ENCODE peak calls at places on chromosome 17, in nine cellular contexts. V is heart right ventricle, A is uterus, I is neural progenitor cell, U is thoracic aorta, D is GM23248, B is HepG2, S is mesenchymal stem cell, Z is mammary epithelial cell. Q is an unnamed sample.

GRCh38 chr17:866568-867087 is 84.5 kb downstream of the MRM3 start:
- DNase-seq in V (no peak), A (no peak), I (no peak), U (no peak), D (no peak), B (no peak), S (no peak), Z (no peak), Q (no peak)

GRCh38 chr17:68459030-68459376 is 1.7 kb upstream of the WIPI1 start:
- DNase-seq in V (no peak), A (no peak), I (no peak), U (no peak), D (no peak), B (no peak), S (no peak), Z (no peak), Q (no peak)

GRCh38 chr17:75844530-75845057 is 390 bp upstream of the UNC13D start:
- DNase-seq in V (no peak), A (no peak), I (no peak), U (no peak), D (no peak), B (peak; percentile 64), S (no peak), Z (peak; percentile 38), Q (peak; percentile 87)

GRCh38 chr17:64005734-64006167 is 7.6 kb downstream of the PRR29 start:
- DNase-seq in V (no peak), A (peak; percentile 26), I (no peak), U (no peak), D (peak; percentile 30), B (peak; percentile 62), S (no peak), Z (no peak), Q (no peak)

GRCh38 chr17:41340934-41341861 is 9.4 kb downstream of the KRT33A start:
- DNase-seq in V (no peak), A (no peak), I (no peak), U (no peak), D (no peak), B (no peak), S (no peak), Z (no peak), Q (no peak)

GRCh38 chr17:5325851-5326250 is 43.8 kb downstream of the RABEP1 start:
- DNase-seq in V (no peak), A (no peak), I (no peak), U (no peak), D (no peak), B (no peak), S (no peak), Z (no peak), Q (no peak)

GRCh38 chr17:28065706-28066105 is 23.2 kb downstream of the NLK start:
- DNase-seq in V (no peak), A (no peak), I (no peak), U (no peak), D (no peak), B (no peak), S (no peak), Z (no peak), Q (no peak)

GRCh38 chr17:77356690-77357201 is 216.0 kb downstream of the SEC14L1 start:
- DNase-seq in V (no peak), A (no peak), I (no peak), U (no peak), D (no peak), B (no peak), S (no peak), Z (no peak), Q (peak; percentile 28)

GRCh38 chr17:9241774-9242496 is 220.6 kb downstream of the NTN1 start:
- DNase-seq in V (peak; percentile 26), A (no peak), I (no peak), U (no peak), D (no peak), B (no peak), S (no peak), Z (no peak), Q (no peak)

GRCh38 chr17:81294512-81295030 is 536 bp downstream of the SLC38A10 start:
- DNase-seq in V (peak; percentile 21), A (peak; percentile 30), I (peak; percentile 45), U (no peak), D (peak; percentile 64), B (no peak), S (peak; percentile 36), Z (peak; percentile 9), Q (no peak)

GRCh38 chr17:81289627-81290026 is 5.5 kb downstream of the SLC38A10 start:
- DNase-seq in V (no peak), A (no peak), I (no peak), U (no peak), D (no peak), B (no peak), S (no peak), Z (no peak), Q (no peak)

GRCh38 chr17:81290230-81290629 is 4.9 kb downstream of the SLC38A10 start:
- DNase-seq in V (no peak), A (no peak), I (no peak), U (no peak), D (no peak), B (no peak), S (no peak), Z (no peak), Q (no peak)

GRCh38 chr17:81292450-81292849 is 2.7 kb downstream of the SLC38A10 start:
- DNase-seq in V (no peak), A (no peak), I (no peak), U (no peak), D (no peak), B (no peak), S (no peak), Z (no peak), Q (no peak)

DNA sequence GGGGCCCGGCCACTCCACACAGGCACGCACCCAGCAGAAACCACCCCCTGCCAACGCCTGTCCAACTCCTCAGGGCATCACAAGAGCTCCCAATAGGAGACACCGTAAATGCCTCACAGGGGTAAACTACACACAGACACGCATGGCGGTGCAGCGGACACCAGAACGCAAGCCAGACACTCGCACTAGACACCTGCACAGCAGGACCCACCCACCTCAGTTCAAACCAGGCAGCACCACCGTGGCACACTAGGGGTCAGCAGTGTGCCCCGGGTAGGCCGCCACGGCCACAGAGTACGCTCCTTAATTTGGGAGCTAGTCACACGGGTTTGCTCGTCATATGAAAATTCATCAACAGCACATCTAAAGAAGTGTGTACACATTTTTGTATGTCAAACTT is 3.4 kb downstream of the SLC38A10 start:
- DNase-seq in V (peak; percentile 66), A (peak; percentile 64), I (peak; percentile 71), U (no peak), D (peak; percentile 78), B (peak; percentile 53), S (peak; percentile 62), Z (peak; percentile 48), Q (peak; percentile 79)
- H3K4me1 ChIP-seq in V (peaks cover 41% of the 10 kb centered on the region), A (peaks cover 7% of the 10 kb centered on the region), I (no peaks in the 10 kb centered on the region), U (peaks cover 30% of the 10 kb centered on the region), D (peaks cover 17% of the 10 kb centered on the region), B (peaks cover 27% of the 10 kb centered on the region), S (peaks cover 18% of the 10 kb centered on the region), Z (peaks cover 11% of the 10 kb centered on the region), Q (peaks cover 13% of the 10 kb centered on the region)

GRCh38 chr17:62668091-62668804 is 40.8 kb downstream of the MRC2 start:
- DNase-seq in V (no peak), A (no peak), I (no peak), U (no peak), D (peak; percentile 45), B (no peak), S (no peak), Z (peak; percentile 96), Q (no peak)

GRCh38 chr17:62666061-62666800 is 38.8 kb downstream of the MRC2 start:
- DNase-seq in V (no peak), A (no peak), I (no peak), U (no peak), D (no peak), B (no peak), S (no peak), Z (no peak), Q (no peak)

GRCh38 chr17:62664336-62665120 is 37.1 kb downstream of the MRC2 start:
- DNase-seq in V (no peak), A (no peak), I (no peak), U (no peak), D (no peak), B (no peak), S (no peak), Z (no peak), Q (no peak)

GRCh38 chr17:62665599-62665998 is 38.1 kb downstream of the MRC2 start:
- DNase-seq in V (no peak), A (no peak), I (no peak), U (no peak), D (no peak), B (no peak), S (no peak), Z (no peak), Q (no peak)

DNA sequence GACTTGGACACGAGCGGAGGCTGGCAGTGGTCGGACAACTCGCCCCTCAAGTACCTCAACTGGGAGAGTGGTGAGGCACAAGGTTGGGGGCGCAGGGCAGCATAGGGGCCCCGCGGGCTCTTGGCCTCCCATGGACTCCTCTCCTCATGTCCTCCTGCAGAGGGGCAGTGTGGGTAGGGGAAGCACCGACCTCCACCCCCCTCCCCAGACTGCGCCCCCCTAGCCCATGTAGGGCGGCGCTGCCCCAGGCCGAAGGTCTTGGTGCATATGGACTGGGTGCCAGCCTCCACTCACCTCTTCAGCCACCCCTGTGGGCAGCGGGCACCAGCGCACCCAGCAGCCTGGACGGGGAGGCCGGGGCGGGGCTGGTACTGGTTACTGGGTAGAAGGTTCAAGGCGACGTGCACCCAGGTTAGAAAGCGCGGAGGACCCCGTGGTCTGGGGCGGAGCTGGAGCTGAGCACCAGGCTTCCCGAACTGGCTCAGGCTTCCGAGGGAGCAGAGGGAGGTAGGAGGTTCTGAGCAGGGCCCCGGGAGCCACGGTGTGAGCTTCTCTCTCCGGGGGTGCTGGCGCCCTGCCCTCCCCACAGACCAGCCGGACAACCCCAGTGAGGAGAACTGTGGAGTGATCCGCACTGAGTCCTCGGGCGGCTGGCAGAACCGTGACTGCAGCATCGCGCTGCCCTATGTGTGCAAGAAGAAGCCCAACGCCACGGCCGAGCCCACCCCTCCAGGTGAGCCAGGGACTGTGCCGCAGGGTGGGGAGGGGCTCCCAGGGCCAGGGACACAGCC is 39.5 kb downstream of the MRC2 start:
- DNase-seq in V (no peak), A (no peak), I (no peak), U (no peak), D (no peak), B (no peak), S (no peak), Z (no peak), Q (no peak)
- H3K4me1 ChIP-seq in V (peaks cover 5% of the 10 kb centered on the region), A (no peaks in the 10 kb centered on the region), I (no peaks in the 10 kb centered on the region), U (peaks cover 14% of the 10 kb centered on the region), D (peaks cover 5% of the 10 kb centered on the region), B (peaks cover 5% of the 10 kb centered on the region), S (peaks cover 16% of the 10 kb centered on the region), Z (peaks cover 50% of the 10 kb centered on the region), Q (no peaks in the 10 kb centered on the region)

GRCh38 chr17:45318561-45319230 is 1.9 kb upstream of the MAP3K14 start:
- DNase-seq in V (no peak), A (no peak), I (no peak), U (no peak), D (no peak), B (no peak), S (no peak), Z (peak; percentile 80), Q (no peak)
- H3K4me1 ChIP-seq in V (peaks cover 24% of the 10 kb centered on the region), A (peaks cover 17% of the 10 kb centered on the region), I (peaks cover 14% of the 10 kb centered on the region), U (peaks cover 73% of the 10 kb centered on the region), D (peaks cover 67% of the 10 kb centered on the region), B (peaks cover 46% of the 10 kb centered on the region), S (peaks cover 33% of the 10 kb centered on the region), Z (peaks cover 64% of the 10 kb centered on the region), Q (peaks cover 14% of the 10 kb centered on the region)

DNA sequence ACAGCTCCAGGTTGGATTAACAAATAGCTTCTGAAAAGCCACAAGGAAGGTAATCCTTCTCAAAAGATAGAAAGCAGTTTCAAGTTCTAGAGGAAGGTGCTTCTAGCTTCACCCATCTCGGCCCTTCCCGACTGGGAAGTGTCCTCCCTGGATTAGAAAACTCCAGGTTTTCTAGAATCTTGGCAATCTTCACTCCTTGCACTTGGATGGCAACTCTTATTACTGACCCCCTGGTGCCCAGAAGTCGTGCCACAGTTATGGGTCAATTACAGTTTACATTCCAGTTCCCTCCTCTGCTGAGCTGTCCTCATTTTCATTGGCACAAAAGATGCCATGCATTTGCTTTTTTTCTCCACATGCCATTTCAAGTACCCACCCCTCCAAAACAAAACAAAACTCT is 65.6 kb downstream of the SMG6 start:
- DNase-seq in V (no peak), A (no peak), I (no peak), U (no peak), D (peak; percentile 53), B (no peak), S (no peak), Z (no peak), Q (no peak)
- H3K4me1 ChIP-seq in V (peaks cover 47% of the 10 kb centered on the region), A (peaks cover 10% of the 10 kb centered on the region), I (peaks cover 10% of the 10 kb centered on the region), U (peaks cover 75% of the 10 kb centered on the region), D (peaks cover 71% of the 10 kb centered on the region), B (no peaks in the 10 kb centered on the region), S (peaks cover 22% of the 10 kb centered on the region), Z (peaks cover 32% of the 10 kb centered on the region), Q (peaks cover 5% of the 10 kb centered on the region)

Q was measured in lung.